ENCODE peak calls at places on chromosome 13, in five cellular contexts. X, V, A, N and H are unnamed samples.

GRCh38 chr13:19153782-19154450 is 27.7 kb downstream of the TUBA3C start:
- DNase-seq in X (no peak), V (no peak), A (no peak), N (no peak), H (no peak)

GRCh38 chr13:42720116-42720857 is 61.1 kb upstream of the FAM216B start:
- DNase-seq in X (peak), V (peak), A (peak), N (no peak), H (peak)

GRCh38 chr13:33722216-33722900 is 95.6 kb upstream of the RFC3 start:
- DNase-seq in X (no peak), V (no peak), A (no peak), N (no peak), H (no peak)

GRCh38 chr13:50340566-50341287 is 325.5 kb downstream of the KCNRG start:
- DNase-seq in X (no peak), V (no peak), A (peak), N (peak), H (no peak)

GRCh38 chr13:30559274-30559673 is 58.4 kb upstream of the USPL1 start:
- DNase-seq in X (no peak), V (no peak), A (no peak), N (no peak), H (no peak)

GRCh38 chr13:32228330-32229041 is 86.7 kb downstream of the ZAR1L start:
- DNase-seq in X (no peak), V (peak), A (no peak), N (no peak), H (peak)

GRCh38 chr13:111359237-111359915 is 38.9 kb downstream of the TEX29 start:
- DNase-seq in X (no peak), V (no peak), A (no peak), N (no peak), H (no peak)

GRCh38 chr13:77184455-77184854 is 142.4 kb downstream of the MYCBP2 start:
- DNase-seq in X (no peak), V (no peak), A (no peak), N (no peak), H (no peak)

GRCh38 chr13:27712421-27712820 is 79.9 kb upstream of the GSX1 start:
- DNase-seq in X (no peak), V (peak), A (no peak), N (no peak), H (peak)

GRCh38 chr13:81540777-81541176 is 1199.9 kb upstream of the SPRY2 start:
- DNase-seq in X (no peak), V (peak), A (no peak), N (no peak), H (no peak)

GRCh38 chr13:73341748-73342147 is 282.9 kb downstream of the KLF5 start:
- DNase-seq in X (no peak), V (peak), A (no peak), N (no peak), H (peak)

GRCh38 chr13:93708323-93709075 is 481.9 kb downstream of the GPC6 start:
- DNase-seq in X (no peak), V (peak), A (no peak), N (no peak), H (no peak)

GRCh38 chr13:100100115-100100879 is 11.4 kb downstream of the PCCA start:
- DNase-seq in X (no peak), V (peak), A (no peak), N (no peak), H (peak)

GRCh38 chr13:110897024-110897423 is 17.8 kb downstream of the ANKRD10 start:
- DNase-seq in X (no peak), V (no peak), A (no peak), N (no peak), H (no peak)

GRCh38 chr13:108787709-108788394 is 158.4 kb downstream of the MYO16 start:
- DNase-seq in X (no peak), V (no peak), A (no peak), N (no peak), H (no peak)

GRCh38 chr13:84279166-84279565 is 396.9 kb upstream of the SLITRK1 start:
- DNase-seq in X (no peak), V (peak), A (no peak), N (no peak), H (no peak)

GRCh38 chr13:61138857-61139256 is 276.8 kb downstream of the PCDH20 start:
- DNase-seq in X (no peak), V (no peak), A (no peak), N (no peak), H (no peak)

GRCh38 chr13:114313061-114313860 is 1.0 kb upstream of the CHAMP1 start:
- DNase-seq in X (no peak), V (peak), A (no peak), N (no peak), H (no peak)

GRCh38 chr13:37345869-37346268 is 240.4 kb upstream of the CSNK1A1L start:
- DNase-seq in X (no peak), V (no peak), A (no peak), N (no peak), H (no peak)

GRCh38 chr13:80157261-80157942 is 183.5 kb downstream of the SPRY2 start:
- DNase-seq in X (no peak), V (no peak), A (no peak), N (no peak), H (no peak)

GRCh38 chr13:77325371-77325941 is 1.4 kb downstream of the MYCBP2 start:
- DNase-seq in X (no peak), V (peak), A (no peak), N (no peak), H (peak)

GRCh38 chr13:110769097-110769496 is 55.6 kb downstream of the ING1 start:
- DNase-seq in X (no peak), V (no peak), A (no peak), N (no peak), H (no peak)

GRCh38 chr13:50712882-50713281 is 130.6 kb downstream of the DLEU7 start:
- DNase-seq in X (no peak), V (no peak), A (no peak), N (no peak), H (no peak)

GRCh38 chr13:55483626-55484158 is 1657.0 kb upstream of the PRR20A start:
- DNase-seq in X (no peak), V (no peak), A (no peak), N (no peak), H (no peak)

GRCh38 chr13:51797664-51798488 is 6.1 kb downstream of the DHRS12 start:
- DNase-seq in X (no peak), V (peak), A (peak), N (no peak), H (peak)
- TF ChIP-seq CTCF in X (no peak), V (peak), A (peak), N (no peak), H (peak)

GRCh38 chr13:23628765-23629565 is 58.8 kb downstream of the TNFRSF19 start:
- DNase-seq in X (no peak), V (no peak), A (no peak), N (no peak), H (no peak)
- H3K27ac ChIP-seq in X (no peak), V (no peak), A (no peak), N (no peak), H (no peak)

GRCh38 chr13:76038920-76039716 is 403.0 kb downstream of the LMO7 start:
- DNase-seq in X (no peak), V (peak), A (no peak), N (no peak), H (no peak)
- TF ChIP-seq CTCF in X (no peak), V (peak), A (no peak), N (no peak), H (no peak)

GRCh38 chr13:98650376-98651107 is 73.6 kb upstream of the STK24 start:
- DNase-seq in X (no peak), V (peak), A (no peak), N (no peak), H (peak)

GRCh38 chr13:98648141-98648540 is 71.2 kb upstream of the STK24 start:
- DNase-seq in X (no peak), V (no peak), A (no peak), N (no peak), H (no peak)

GRCh38 chr13:98648676-98649075 is 71.8 kb upstream of the STK24 start:
- DNase-seq in X (no peak), V (peak), A (no peak), N (no peak), H (no peak)

GRCh38 chr13:98651716-98652115 is 74.8 kb upstream of the STK24 start:
- DNase-seq in X (no peak), V (no peak), A (no peak), N (no peak), H (no peak)

GRCh38 chr13:98649861-98650260 is 73.0 kb upstream of the STK24 start:
- DNase-seq in X (no peak), V (no peak), A (no peak), N (no peak), H (no peak)
- H3K27ac ChIP-seq in X (no peak), V (peak), A (no peak), N (no peak), H (no peak)

GRCh38 chr13:113209336-113209879 is at the start of gene CUL4A:
- DNase-seq in X (no peak), V (peak), A (peak), N (peak), H (peak)
- TF ChIP-seq CTCF in X (no peak), V (no peak), A (no peak), N (no peak), H (no peak)

DNA sequence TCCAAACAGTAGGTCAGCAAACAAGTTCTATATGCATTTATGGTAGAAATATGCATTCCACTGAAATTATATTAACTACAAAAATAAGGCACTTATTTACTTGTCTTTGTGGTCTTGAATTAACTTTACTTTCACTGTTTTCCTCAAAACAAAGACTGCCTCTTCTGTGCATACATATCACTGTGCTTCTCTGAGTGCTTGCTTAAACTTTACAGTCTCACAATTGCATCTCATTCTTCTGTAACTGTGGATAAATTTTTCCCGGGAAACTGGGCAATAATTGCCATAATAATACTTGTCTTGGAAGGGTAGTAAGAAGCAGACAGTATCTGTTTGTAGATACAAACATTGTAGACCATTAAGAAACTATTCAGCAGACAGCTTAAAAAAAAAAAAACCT is 38.4 kb downstream of the EFNB2 start:
- DNase-seq in X (no peak), V (no peak), A (no peak), N (no peak), H (no peak)
- H3K27ac ChIP-seq in X (peak), V (no peak), A (peak), N (peak), H (no peak)

GRCh38 chr13:29418026-29418425 is 177.5 kb downstream of the SLC7A1 start:
- DNase-seq in X (no peak), V (no peak), A (no peak), N (no peak), H (no peak)
- TF ChIP-seq CTCF in X (no peak), V (peak), A (no peak), N (no peak), H (no peak)

GRCh38 chr13:40579535-40579934 is 86.9 kb downstream of the FOXO1 start:
- DNase-seq in X (no peak), V (no peak), A (no peak), N (no peak), H (no peak)

GRCh38 chr13:40581277-40581579 is 85.2 kb downstream of the FOXO1 start:
- DNase-seq in X (no peak), V (no peak), A (no peak), N (no peak), H (no peak)

GRCh38 chr13:40580566-40581276 is 85.7 kb downstream of the FOXO1 start:
- DNase-seq in X (no peak), V (no peak), A (no peak), N (no peak), H (no peak)

GRCh38 chr13:40576369-40576768 is 90.1 kb downstream of the FOXO1 start:
- DNase-seq in X (no peak), V (no peak), A (no peak), N (no peak), H (no peak)

GRCh38 chr13:40578055-40578454 is 88.4 kb downstream of the FOXO1 start:
- DNase-seq in X (no peak), V (no peak), A (no peak), N (no peak), H (no peak)
- H3K27ac ChIP-seq in X (no peak), V (no peak), A (no peak), N (no peak), H (no peak)

GRCh38 chr13:48199404-48199991 is 33.5 kb upstream of the ITM2B start:
- DNase-seq in X (no peak), V (no peak), A (no peak), N (no peak), H (no peak)

GRCh38 chr13:48192536-48192935 is 40.5 kb upstream of the ITM2B start:
- DNase-seq in X (no peak), V (no peak), A (no peak), N (no peak), H (no peak)

GRCh38 chr13:48188640-48189039 is 44.4 kb upstream of the ITM2B start:
- DNase-seq in X (no peak), V (no peak), A (no peak), N (no peak), H (no peak)

GRCh38 chr13:48189122-48189521 is 43.9 kb upstream of the ITM2B start:
- DNase-seq in X (no peak), V (no peak), A (no peak), N (no peak), H (no peak)

GRCh38 chr13:48194392-48194754 is 38.6 kb upstream of the ITM2B start:
- DNase-seq in X (no peak), V (peak), A (no peak), N (no peak), H (no peak)
- TF ChIP-seq CTCF in X (no peak), V (no peak), A (no peak), N (no peak), H (no peak)

GRCh38 chr13:97264663-97265062 is 42.5 kb downstream of the MBNL2 start:
- DNase-seq in X (no peak), V (no peak), A (no peak), N (no peak), H (no peak)
- H3K27ac ChIP-seq in X (no peak), V (no peak), A (no peak), N (no peak), H (no peak)